ENCODE peak calls at places on chromosomes 4 and X, in eight cellular contexts. K is MV-4-11; I is left colon; Z is cardiac fibroblast; F is Kasumi-1; B is GM10248; J is Right ventricle myocardium inferior; P is CD4-positive, CD25-positive, alpha-beta regulatory T cell. U is an unnamed sample.

GRCh38 chr4:184238072-184238743 is 20.5 kb upstream of the ENPP6 start:
- DNase-seq in B (no peak), I (no peak), J (no peak), P (no peak), Z (no peak), F (no peak), K (no peak), U (no peak)

GRCh38 chrX:71945435-71945834 is 34.8 kb downstream of the NHSL2 start:
- DNase-seq in J (no peak), P (no peak), F (no peak), I (no peak), K (no peak), B (no peak), Z (no peak), U (no peak)

GRCh38 chr4:139522457-139522856 is 33.6 kb downstream of the SETD7 start:
- DNase-seq in P (no peak), K (peak), Z (no peak), F (no peak), B (no peak), J (no peak), I (no peak), U (no peak)

GRCh38 chr4:183563874-183564273 is 59.0 kb downstream of the ING2 start:
- DNase-seq in F (no peak), I (no peak), K (no peak), B (no peak), P (no peak), Z (peak), J (no peak), U (no peak)

GRCh38 chr4:177281544-177281943 is 28.1 kb upstream of the NEIL3 start:
- DNase-seq in F (peak), P (no peak), Z (peak), I (no peak), K (peak), J (no peak), B (no peak), U (no peak)

GRCh38 chrX:15511563-15511962 is 11.0 kb downstream of the BMX start:
- DNase-seq in P (no peak), B (no peak), Z (no peak), F (no peak), K (no peak), J (no peak), I (no peak), U (no peak)

GRCh38 chr4:87657525-87657924 is 7.4 kb downstream of the DMP1 start:
- DNase-seq in K (no peak), P (no peak), F (no peak), J (no peak), I (no peak), B (no peak), Z (peak), U (no peak)

GRCh38 chr4:16641971-16642370 is 256.5 kb downstream of the LDB2 start:
- DNase-seq in B (no peak), Z (peak), P (no peak), I (no peak), J (no peak), K (no peak), F (no peak), U (no peak)

GRCh38 chrX:38221391-38221929 is 789 bp upstream of the SRPX start:
- DNase-seq in I (no peak), B (no peak), P (no peak), K (no peak), Z (peak), F (no peak), J (no peak), U (no peak)

GRCh38 chr4:83150563-83151330 is 36.2 kb upstream of the PLAC8 start:
- DNase-seq in I (no peak), F (no peak), K (no peak), Z (peak), J (no peak), B (no peak), P (no peak), U (no peak)

GRCh38 chr4:39410415-39410814 is 3.7 kb downstream of the KLB start:
- DNase-seq in B (no peak), J (no peak), K (no peak), P (no peak), Z (peak), I (no peak), F (no peak), U (no peak)

GRCh38 chr4:72397314-72397713 is 171.7 kb downstream of the ADAMTS3 start:
- DNase-seq in B (no peak), K (no peak), Z (peak), J (no peak), P (no peak), I (no peak), F (no peak), U (no peak)

GRCh38 chr4:122777846-122778501 is 45.5 kb downstream of the BBS12 start:
- DNase-seq in J (no peak), I (no peak), Z (peak), B (no peak), P (no peak), F (no peak), K (no peak), U (no peak)

U was measured in B cell.